ENCODE peak calls at places on chromosomes 12 and 14, in six cellular contexts. N is GM23248, S is Panc1, E is uterus, P is substantia nigra, Q is K562. O is an unnamed sample.

GRCh38 chr12:128976120-128976519 is 122.8 kb downstream of the GLT1D1 start:
- DNase-seq in E (no peak), N (no peak), P (no peak), S (no peak), Q (peak), O (no peak)

GRCh38 chr12:71589478-71589881 is 74.2 kb downstream of the ZFC3H1 start:
- DNase-seq in S (no peak), N (peak), P (no peak), E (no peak), Q (no peak), O (no peak)

GRCh38 chr12:76860301-76860700 is 18.5 kb downstream of the CSRP2 start:
- DNase-seq in Q (no peak), E (no peak), S (no peak), P (no peak), N (no peak), O (no peak)

GRCh38 chr12:79252358-79253075 is 387.9 kb downstream of the SYT1 start:
- DNase-seq in N (no peak), E (no peak), Q (no peak), P (no peak), S (no peak), O (no peak)

GRCh38 chr14:28468191-28469151 is 298.1 kb upstream of the FOXG1 start:
- DNase-seq in N (no peak), E (no peak), Q (no peak), P (no peak), S (no peak), O (no peak)

GRCh38 chr14:71105177-71105576 is 197.9 kb downstream of the PCNX1 start:
- DNase-seq in Q (no peak), N (no peak), E (no peak), S (no peak), P (no peak), O (no peak)

GRCh38 chr12:3996322-3996721 is 123.1 kb upstream of the PARP11 start:
- DNase-seq in P (no peak), N (no peak), E (no peak), Q (no peak), S (no peak), O (no peak)

GRCh38 chr12:75613981-75614380 is 102.6 kb upstream of the KRR1 start:
- DNase-seq in N (peak), P (no peak), E (no peak), Q (no peak), S (no peak), O (no peak)

GRCh38 chr12:53061404-53062010 is 11.6 kb downstream of the TNS2 start:
- DNase-seq in Q (peak), E (peak), P (no peak), S (no peak), N (no peak), O (no peak)

GRCh38 chr14:60184597-60185555 is 19.7 kb upstream of the DHRS7 start:
- DNase-seq in S (no peak), E (no peak), Q (peak), P (no peak), N (peak), O (no peak)
- H3K27ac ChIP-seq in S (no peak), E (peak), Q (no peak), P (no peak), N (no peak), O (no peak)

DNA sequence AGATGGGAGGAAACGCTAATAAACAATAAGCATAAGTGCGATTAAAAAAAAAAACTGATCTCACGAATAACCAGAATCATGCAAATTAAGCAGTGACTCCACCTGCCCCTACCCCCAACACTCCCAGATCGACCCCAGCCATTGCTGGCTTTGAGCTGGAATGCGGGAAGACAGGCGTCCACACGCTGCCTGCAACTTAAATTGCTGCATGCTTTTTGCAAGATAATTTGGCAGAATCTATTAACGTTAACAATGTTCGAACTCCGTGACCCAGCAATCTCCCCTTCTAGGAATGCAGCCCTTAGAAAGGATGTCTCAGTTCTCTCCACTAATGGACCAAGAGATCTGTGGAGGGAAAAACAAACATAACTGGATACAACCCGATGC is 946 bp upstream of the CKB start:
- DNase-seq in Q (no peak), E (no peak), P (no peak), N (no peak), S (no peak), O (no peak)
- H3K27ac ChIP-seq in Q (no peak), E (peak), P (peak), N (no peak), S (no peak), O (no peak)

GRCh38 chr12:91249059-91250055 is 66.7 kb upstream of the DCN start:
- DNase-seq in E (no peak), P (no peak), N (peak), S (no peak), Q (no peak), O (no peak)

DNA sequence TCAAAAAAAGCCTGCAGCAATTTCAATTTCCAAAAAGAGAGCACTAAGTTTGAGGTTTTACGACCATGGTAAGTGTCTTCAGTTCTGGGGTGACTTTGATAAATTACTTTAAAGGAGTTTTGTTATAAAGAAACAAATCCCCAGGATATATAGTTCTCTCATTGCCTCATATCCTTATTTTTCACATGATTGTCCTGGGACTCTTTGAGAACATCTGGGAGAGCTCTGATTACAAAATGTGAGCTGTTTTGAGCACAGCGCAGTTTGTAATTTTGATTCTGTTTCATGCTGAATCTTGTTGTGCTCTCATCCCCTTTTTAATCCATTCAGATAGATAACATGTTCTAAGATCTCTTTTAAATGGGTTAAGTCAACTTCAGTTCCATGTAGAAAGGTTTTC is 67.7 kb upstream of the DCN start:
- DNase-seq in Q (no peak), S (no peak), N (peak), E (no peak), P (no peak), O (no peak)
- H3K27ac ChIP-seq in Q (no peak), S (no peak), N (peak), E (peak), P (no peak), O (no peak)

GRCh38 chr14:32004300-32004699 is 72.8 kb upstream of the ARHGAP5 start:
- DNase-seq in E (no peak), S (no peak), N (peak), Q (no peak), P (no peak), O (no peak)
- H3K27ac ChIP-seq in E (no peak), S (no peak), N (no peak), Q (no peak), P (no peak), O (no peak)

GRCh38 chr14:22781606-22782000 is 15.1 kb downstream of the OXA1L start:
- DNase-seq in Q (no peak), P (no peak), S (no peak), E (no peak), N (peak), O (no peak)
- H3K27ac ChIP-seq in Q (no peak), P (no peak), S (no peak), E (no peak), N (no peak), O (no peak)

GRCh38 chr12:124370384-124370783 is 75.5 kb downstream of the RFLNA start:
- DNase-seq in E (no peak), N (no peak), Q (no peak), P (no peak), S (no peak), O (no peak)

GRCh38 chr12:124370851-124371250 is 76.0 kb downstream of the RFLNA start:
- DNase-seq in Q (no peak), E (no peak), S (no peak), N (no peak), P (no peak), O (no peak)

GRCh38 chr12:124371970-124372555 is 77.2 kb downstream of the RFLNA start:
- DNase-seq in N (no peak), Q (no peak), P (no peak), E (no peak), S (no peak), O (no peak)

GRCh38 chr12:124369901-124370378 is 75.0 kb downstream of the RFLNA start:
- DNase-seq in Q (no peak), P (no peak), E (no peak), N (no peak), S (no peak), O (no peak)

GRCh38 chr12:124371366-124371765 is 76.5 kb downstream of the RFLNA start:
- DNase-seq in N (no peak), E (no peak), S (no peak), Q (no peak), P (no peak), O (no peak)
- H3K27ac ChIP-seq in N (peak), E (peak), S (peak), Q (no peak), P (peak), O (no peak)

GRCh38 chr14:104222396-104223036 is 84.1 kb downstream of the KIF26A start:
- DNase-seq in P (no peak), S (no peak), N (no peak), E (no peak), Q (no peak), O (no peak)
- H3K27ac ChIP-seq in P (no peak), S (no peak), N (no peak), E (no peak), Q (no peak), O (no peak)

GRCh38 chr12:85358715-85359114 is 78.7 kb downstream of the ALX1 start:
- DNase-seq in E (no peak), Q (no peak), P (no peak), N (no peak), S (no peak), O (no peak)
- H3K27ac ChIP-seq in E (no peak), Q (no peak), P (no peak), N (no peak), S (no peak), O (no peak)

GRCh38 chr12:55736780-55737580 is 5.9 kb upstream of the GDF11 start:
- DNase-seq in P (peak), Q (peak), N (peak), S (peak), E (peak), O (no peak)
- H3K27ac ChIP-seq in P (peak), Q (no peak), N (no peak), S (no peak), E (peak), O (no peak)